ENCODE peak calls at places on chromosomes 11 and 22, in four cellular contexts. V is cardiac muscle cell, Z is neural progenitor cell, F is mammary epithelial cell. J is an unnamed sample. For H3K9me3, the result is how much of the 10 kb centered on the place peaks cover.

GRCh38 chr11:61827573-61828378 is at the start of gene FADS2:
- DNase-seq in V (peak), Z (peak), F (peak), J (peak)

GRCh38 chr11:115760921-115761320 is 256.7 kb upstream of the CADM1 start:
- DNase-seq in V (peak), Z (peak), F (no peak), J (no peak)

GRCh38 chr11:72243567-72244316 is at the start of gene PHOX2A:
- DNase-seq in V (peak), Z (peak), F (no peak), J (no peak)

GRCh38 chr11:8913961-8914660 is 3.1 kb downstream of the AKIP1 start:
- DNase-seq in V (peak), Z (peak), F (peak), J (no peak)

GRCh38 chr11:85947431-85948272 is 92.5 kb downstream of the CCDC83 start:
- DNase-seq in V (no peak), Z (no peak), F (peak), J (no peak)

GRCh38 chr11:118888398-118888797 is 4.7 kb downstream of the CXCR5 start:
- DNase-seq in V (no peak), Z (no peak), F (no peak), J (no peak)

GRCh38 chr11:75513250-75513649 is 12.5 kb downstream of the GDPD5 start:
- DNase-seq in V (no peak), Z (no peak), F (no peak), J (peak)

GRCh38 chr11:92424281-92424680 is 199.7 kb downstream of the FAT3 start:
- DNase-seq in V (no peak), Z (no peak), F (no peak), J (no peak)

GRCh38 chr11:112113539-112114457 is 27.1 kb downstream of the SDHD start:
- DNase-seq in V (peak), Z (peak), F (peak), J (peak)

GRCh38 chr11:117064275-117064674 is 34.0 kb downstream of the SIK3 start:
- DNase-seq in V (no peak), Z (no peak), F (peak), J (no peak)

GRCh38 chr22:34622602-34623001 is 443.4 kb upstream of the ISX start:
- DNase-seq in V (no peak), Z (no peak), F (no peak), J (no peak)

GRCh38 chr22:29753808-29754657 is 12.8 kb downstream of the ZMAT5 start:
- DNase-seq in V (no peak), Z (no peak), F (no peak), J (no peak)

GRCh38 chr11:27524155-27524554 is 17.6 kb upstream of the LIN7C start:
- DNase-seq in V (peak), Z (peak), F (peak), J (no peak)

GRCh38 chr11:65454696-65455456 is 32.3 kb downstream of the NEAT1 start:
- DNase-seq in V (peak), Z (peak), F (peak), J (peak)

GRCh38 chr11:24234822-24235508 is 261.9 kb upstream of the LUZP2 start:
- DNase-seq in V (peak), Z (peak), F (no peak), J (no peak)

GRCh38 chr11:16999116-16999515 is 15.1 kb downstream of the PLEKHA7 start:
- DNase-seq in V (no peak), Z (no peak), F (no peak), J (no peak)

GRCh38 chr11:5596611-5597201 is at the start of gene TRIM6:
- DNase-seq in V (peak), Z (peak), F (peak), J (peak)

GRCh38 chr22:35839811-35840739 is 122.4 kb downstream of the APOL5 start:
- DNase-seq in V (peak), Z (peak), F (peak), J (peak)

GRCh38 chr22:43945632-43946390 is 9.4 kb upstream of the SAMM50 start:
- DNase-seq in V (peak), Z (peak), F (peak), J (peak)

GRCh38 chr11:31788066-31788465 is 23.1 kb downstream of the PAX6 start:
- DNase-seq in V (no peak), Z (peak), F (no peak), J (no peak)

GRCh38 chr22:41939981-41940852 is 6.7 kb downstream of the CENPM start:
- DNase-seq in V (no peak), Z (no peak), F (no peak), J (peak)

GRCh38 chr11:75673977-75674582 is 5.2 kb upstream of the MAP6 start:
- DNase-seq in V (no peak), Z (no peak), F (peak), J (no peak)

GRCh38 chr11:40130427-40130826 is 1329.0 kb downstream of the LRRC4C start:
- DNase-seq in V (peak), Z (peak), F (no peak), J (no peak)

GRCh38 chr11:95490625-95491024 is 259.6 kb upstream of the SESN3 start:
- DNase-seq in V (no peak), Z (no peak), F (no peak), J (no peak)

GRCh38 chr11:15613231-15613630 is 498.5 kb downstream of the INSC start:
- DNase-seq in V (no peak), Z (no peak), F (no peak), J (no peak)

GRCh38 chr11:3947084-3947483 is 91.6 kb downstream of the STIM1 start:
- DNase-seq in V (peak), Z (no peak), F (no peak), J (peak)

GRCh38 chr11:33000181-33000580 is 15.5 kb upstream of the DEPDC7 start:
- DNase-seq in V (no peak), Z (no peak), F (peak), J (no peak)

GRCh38 chr11:2102883-2103213 is 36.3 kb downstream of the IGF2 start:
- DNase-seq in V (no peak), Z (no peak), F (no peak), J (no peak)

GRCh38 chr11:1310772-1311468 is 1.5 kb upstream of the TOLLIP start:
- DNase-seq in V (no peak), Z (no peak), F (no peak), J (no peak)

GRCh38 chr22:17672417-17672991 is 33.9 kb downstream of the BCL2L13 start:
- DNase-seq in V (no peak), Z (peak), F (no peak), J (no peak)

GRCh38 chr11:29627541-29627940 is 389.3 kb downstream of the KCNA4 start:
- DNase-seq in V (no peak), Z (no peak), F (no peak), J (no peak)

GRCh38 chr11:40094954-40095353 is 1364.5 kb downstream of the LRRC4C start:
- DNase-seq in V (no peak), Z (no peak), F (no peak), J (no peak)

GRCh38 chr11:17873571-17873970 is 139.0 kb downstream of the KCNC1 start:
- DNase-seq in V (no peak), Z (peak), F (no peak), J (no peak)

GRCh38 chr11:69775163-69775755 is at the start of gene FGF4:
- DNase-seq in V (peak), Z (peak), F (peak), J (no peak)

GRCh38 chr22:19866665-19867009 is 12.0 kb upstream of the GNB1L start:
- DNase-seq in V (no peak), Z (no peak), F (no peak), J (no peak)

GRCh38 chr11:15742626-15743243 is 613.6 kb downstream of the SOX6 start:
- DNase-seq in V (no peak), Z (no peak), F (peak), J (no peak)

GRCh38 chr11:76723142-76723541 is 52.6 kb upstream of the LRRC32 start:
- DNase-seq in V (no peak), Z (no peak), F (no peak), J (no peak)

GRCh38 chr11:2527621-2528291 is 82.9 kb downstream of the KCNQ1 start:
- DNase-seq in V (no peak), Z (no peak), F (no peak), J (no peak)

DNA sequence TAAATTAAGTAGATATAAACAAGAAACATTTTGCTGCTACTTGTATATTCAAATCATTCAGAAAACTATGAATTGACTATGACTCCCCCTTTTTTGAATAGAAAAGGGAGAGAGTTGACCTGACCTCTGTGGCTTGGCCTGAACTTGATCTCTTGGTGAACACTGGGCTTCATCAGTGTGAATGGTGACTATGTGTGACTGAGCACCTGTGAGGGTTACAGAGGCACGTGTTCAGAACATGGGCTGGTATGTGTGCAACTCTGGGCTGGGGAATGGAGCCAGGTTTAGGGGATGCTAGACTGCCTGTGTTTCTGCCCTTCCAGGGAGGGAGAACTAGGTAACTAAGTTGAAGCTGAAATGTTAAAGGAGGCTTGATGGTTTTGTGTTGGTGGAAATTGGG is 29.2 kb downstream of the HSD17B12 start:
- DNase-seq in V (no peak), Z (no peak), F (no peak), J (no peak)
- H3K9me3 ChIP-seq in V (under half), Z (under half), F (under half), J (under half)

DNA sequence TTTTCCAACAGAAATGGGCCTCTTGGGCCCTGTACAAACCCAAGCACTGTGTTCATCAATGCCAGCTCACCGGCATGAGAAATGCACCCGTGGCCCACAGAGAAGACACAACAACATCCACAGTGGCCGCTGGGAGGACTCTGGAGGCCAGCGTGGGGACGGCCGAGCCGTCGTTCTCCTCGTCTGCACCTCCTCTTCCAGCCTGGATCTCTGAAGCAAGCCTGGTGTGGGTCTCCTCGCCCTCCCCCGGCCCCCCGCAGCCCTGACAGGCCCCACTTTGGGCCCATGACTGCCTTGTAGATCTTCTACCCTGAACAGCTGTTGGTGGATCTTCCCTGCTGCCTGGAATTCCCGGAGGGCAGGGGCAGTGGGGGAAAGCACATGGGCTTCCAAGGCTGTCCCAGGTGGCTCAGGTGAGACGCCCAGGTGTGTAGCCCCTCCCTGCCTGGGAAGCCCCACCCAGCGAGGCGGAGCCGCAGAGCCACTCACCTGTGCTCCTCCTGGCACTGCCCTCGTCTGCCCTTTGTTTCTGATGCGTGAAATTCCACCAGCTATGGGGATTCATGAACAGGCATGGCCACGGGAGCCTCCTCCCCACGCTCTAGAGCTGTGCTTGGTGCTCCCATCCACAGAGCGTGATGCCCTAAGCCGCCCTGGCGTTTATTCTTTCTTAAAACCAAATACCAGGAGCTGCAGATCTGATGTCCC is 225.9 kb downstream of the BRD1 start:
- DNase-seq in V (no peak), Z (no peak), F (no peak), J (no peak)
- H3K9me3 ChIP-seq in V (under half), Z (under half), F (under half), J (under half)

DNA sequence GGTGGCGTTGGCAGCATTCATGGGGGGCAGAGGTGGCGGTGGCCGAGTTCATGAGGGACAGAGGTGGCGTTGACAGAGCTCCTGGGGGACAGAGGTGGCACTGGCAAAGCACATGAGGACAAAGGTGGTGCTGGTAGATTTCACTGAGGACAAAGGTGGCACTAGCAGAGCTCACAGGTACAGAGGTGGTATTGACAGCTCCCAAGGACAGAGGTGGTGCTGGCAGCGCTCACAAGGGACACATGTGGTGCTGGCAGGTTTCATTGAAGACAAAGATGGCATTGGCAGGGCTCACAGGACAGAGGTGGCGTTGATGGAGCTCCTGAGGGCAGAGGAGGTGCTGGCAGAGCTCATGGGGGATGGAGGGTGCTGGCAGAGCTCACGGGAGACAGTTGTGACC is 425.4 kb downstream of the CTTN start:
- DNase-seq in V (no peak), Z (no peak), F (no peak), J (no peak)
- H3K9me3 ChIP-seq in V (under half), Z (under half), F (under half), J (under half)

GRCh38 chr11:114623720-114624119 is 28.1 kb upstream of the NXPE4 start:
- DNase-seq in V (no peak), Z (no peak), F (no peak), J (no peak)

GRCh38 chr11:114621072-114621471 is 25.5 kb upstream of the NXPE4 start:
- DNase-seq in V (no peak), Z (no peak), F (no peak), J (no peak)

GRCh38 chr11:114624455-114625207 is 29.0 kb upstream of the NXPE4 start:
- DNase-seq in V (no peak), Z (no peak), F (no peak), J (no peak)

GRCh38 chr11:114621950-114622809 is 26.6 kb upstream of the NXPE4 start:
- DNase-seq in V (no peak), Z (no peak), F (no peak), J (no peak)

GRCh38 chr11:114622858-114623257 is 27.3 kb upstream of the NXPE4 start:
- DNase-seq in V (no peak), Z (no peak), F (no peak), J (no peak)
- H3K9me3 ChIP-seq in V (under half), Z (under half), F (under half), J (under half)

DNA sequence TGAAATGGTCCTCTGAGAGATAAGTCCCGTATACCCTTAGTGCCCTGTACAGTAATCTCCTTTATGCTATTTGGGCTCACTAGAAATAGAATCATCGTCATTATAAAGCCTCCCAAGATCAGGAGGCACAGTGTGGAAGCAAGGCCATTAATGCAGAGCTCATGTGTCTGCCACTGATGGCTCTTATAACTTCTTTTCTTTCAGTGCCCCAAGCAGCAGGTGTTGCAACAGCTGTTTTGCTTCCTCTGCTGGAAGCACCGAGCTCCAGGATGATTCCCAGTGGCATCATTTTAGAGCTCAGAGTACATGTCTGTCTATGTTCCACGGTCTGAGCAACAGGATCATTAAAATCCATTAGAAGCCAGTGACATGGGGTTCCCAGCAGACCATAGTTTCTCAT is 803.0 kb upstream of the FAT3 start:
- DNase-seq in V (no peak), Z (no peak), F (no peak), J (no peak)
- H3K9me3 ChIP-seq in V (under half), Z (under half), F (under half), J (under half)

GRCh38 chr22:48257690-48258065 is 1495.2 kb downstream of the TBC1D22A start:
- DNase-seq in V (no peak), Z (no peak), F (no peak), J (no peak)
- H3K9me3 ChIP-seq in V (under half), Z (under half), F (half or more), J (under half)

J was measured in prostate gland.